ENCODE peak calls at places on chromosomes 16 and 17, in ten cellular contexts. One of them, this sample, is unnamed.

GRCh38 chr16:48334325-48334724 is 50.9 kb downstream of the SIAH1 start:
- DNase-seq in foreskin fibroblast: no peak
- DNase-seq in lower lobe of right lung: no peak
- DNase-seq in cardiac fibroblast: no peak
- DNase-seq in colonic mucosa: no peak
- DNase-seq in SK-N-SH: no peak
- DNase-seq in hepatocyte: no peak
- DNase-seq in cardiac muscle cell: no peak
- DNase-seq in K562: no peak
- DNase-seq in epithelial cell of esophagus: no peak
- DNase-seq in this sample: no peak

GRCh38 chr16:66472961-66473610 is 46.0 kb downstream of the BEAN1 start:
- DNase-seq in foreskin fibroblast: no peak
- DNase-seq in lower lobe of right lung: no peak
- DNase-seq in cardiac fibroblast: no peak
- DNase-seq in colonic mucosa: no peak
- DNase-seq in SK-N-SH: no peak
- DNase-seq in hepatocyte: no peak
- DNase-seq in cardiac muscle cell: no peak
- DNase-seq in K562: no peak
- DNase-seq in epithelial cell of esophagus: no peak
- DNase-seq in this sample: no peak

GRCh38 chr17:79946352-79947231 is 89.1 kb downstream of the TBC1D16 start:
- DNase-seq in foreskin fibroblast: no peak
- DNase-seq in lower lobe of right lung: peak
- DNase-seq in cardiac fibroblast: no peak
- DNase-seq in colonic mucosa: peak
- DNase-seq in SK-N-SH: peak
- DNase-seq in hepatocyte: no peak
- DNase-seq in cardiac muscle cell: no peak
- DNase-seq in K562: no peak
- DNase-seq in epithelial cell of esophagus: no peak
- DNase-seq in this sample: no peak

GRCh38 chr16:894136-894535 is 76.6 kb downstream of the LMF1 start:
- DNase-seq in foreskin fibroblast: no peak
- DNase-seq in lower lobe of right lung: no peak
- DNase-seq in cardiac fibroblast: no peak
- DNase-seq in colonic mucosa: no peak
- DNase-seq in SK-N-SH: no peak
- DNase-seq in hepatocyte: no peak
- DNase-seq in cardiac muscle cell: no peak
- DNase-seq in K562: no peak
- DNase-seq in epithelial cell of esophagus: no peak
- DNase-seq in this sample: no peak

GRCh38 chr17:42553866-42554249 is 1.1 kb downstream of the HSD17B1 start:
- DNase-seq in foreskin fibroblast: peak
- DNase-seq in lower lobe of right lung: no peak
- DNase-seq in cardiac fibroblast: no peak
- DNase-seq in colonic mucosa: no peak
- DNase-seq in SK-N-SH: peak
- DNase-seq in hepatocyte: no peak
- DNase-seq in cardiac muscle cell: no peak
- DNase-seq in K562: no peak
- DNase-seq in epithelial cell of esophagus: peak
- DNase-seq in this sample: peak

GRCh38 chr16:80693553-80693952 is 110.8 kb downstream of the CDYL2 start:
- DNase-seq in foreskin fibroblast: no peak
- DNase-seq in lower lobe of right lung: no peak
- DNase-seq in cardiac fibroblast: no peak
- DNase-seq in colonic mucosa: no peak
- DNase-seq in SK-N-SH: no peak
- DNase-seq in hepatocyte: no peak
- DNase-seq in cardiac muscle cell: no peak
- DNase-seq in K562: no peak
- DNase-seq in epithelial cell of esophagus: no peak
- DNase-seq in this sample: no peak

GRCh38 chr16:49602201-49603041 is 228.8 kb downstream of the C16orf78 start:
- DNase-seq in foreskin fibroblast: no peak
- DNase-seq in lower lobe of right lung: no peak
- DNase-seq in cardiac fibroblast: no peak
- DNase-seq in colonic mucosa: peak
- DNase-seq in SK-N-SH: no peak
- DNase-seq in hepatocyte: no peak
- DNase-seq in cardiac muscle cell: no peak
- DNase-seq in K562: no peak
- DNase-seq in epithelial cell of esophagus: no peak
- DNase-seq in this sample: no peak

GRCh38 chr17:704111-704864 is 10.4 kb downstream of the VPS53 start:
- DNase-seq in foreskin fibroblast: peak
- DNase-seq in lower lobe of right lung: no peak
- DNase-seq in cardiac fibroblast: no peak
- DNase-seq in colonic mucosa: no peak
- DNase-seq in SK-N-SH: no peak
- DNase-seq in hepatocyte: no peak
- DNase-seq in cardiac muscle cell: no peak
- DNase-seq in K562: no peak
- DNase-seq in epithelial cell of esophagus: no peak
- DNase-seq in this sample: no peak

GRCh38 chr17:12983986-12984932 is 33.6 kb downstream of the ELAC2 start:
- DNase-seq in foreskin fibroblast: peak
- DNase-seq in lower lobe of right lung: no peak
- DNase-seq in cardiac fibroblast: peak
- DNase-seq in colonic mucosa: peak
- DNase-seq in SK-N-SH: no peak
- DNase-seq in hepatocyte: no peak
- DNase-seq in cardiac muscle cell: peak
- DNase-seq in K562: no peak
- DNase-seq in epithelial cell of esophagus: no peak
- DNase-seq in this sample: no peak

GRCh38 chr16:29898786-29899515 is 399 bp downstream of the SEZ6L2 start:
- DNase-seq in foreskin fibroblast: peak
- DNase-seq in lower lobe of right lung: no peak
- DNase-seq in cardiac fibroblast: no peak
- DNase-seq in colonic mucosa: peak
- DNase-seq in SK-N-SH: peak
- DNase-seq in hepatocyte: peak
- DNase-seq in cardiac muscle cell: no peak
- DNase-seq in K562: peak
- DNase-seq in epithelial cell of esophagus: no peak
- DNase-seq in this sample: no peak

GRCh38 chr17:63932721-63933120 is 590 bp upstream of the CD79B start:
- DNase-seq in foreskin fibroblast: no peak
- DNase-seq in lower lobe of right lung: no peak
- DNase-seq in cardiac fibroblast: no peak
- DNase-seq in colonic mucosa: no peak
- DNase-seq in SK-N-SH: peak
- DNase-seq in hepatocyte: no peak
- DNase-seq in cardiac muscle cell: no peak
- DNase-seq in K562: no peak
- DNase-seq in epithelial cell of esophagus: no peak
- DNase-seq in this sample: no peak

GRCh38 chr17:63698381-63698885 is 1.5 kb downstream of the LIMD2 start:
- DNase-seq in foreskin fibroblast: no peak
- DNase-seq in lower lobe of right lung: no peak
- DNase-seq in cardiac fibroblast: no peak
- DNase-seq in colonic mucosa: no peak
- DNase-seq in SK-N-SH: no peak
- DNase-seq in hepatocyte: no peak
- DNase-seq in cardiac muscle cell: no peak
- DNase-seq in K562: no peak
- DNase-seq in epithelial cell of esophagus: no peak
- DNase-seq in this sample: no peak

GRCh38 chr16:67562918-67563707 is 787 bp downstream of the CTCF start:
- DNase-seq in foreskin fibroblast: peak
- DNase-seq in lower lobe of right lung: peak
- DNase-seq in cardiac fibroblast: peak
- DNase-seq in colonic mucosa: peak
- DNase-seq in SK-N-SH: peak
- DNase-seq in hepatocyte: peak
- DNase-seq in cardiac muscle cell: peak
- DNase-seq in K562: peak
- DNase-seq in epithelial cell of esophagus: peak
- DNase-seq in this sample: peak

GRCh38 chr17:19464033-19465026 is 53.3 kb downstream of the RNF112 start:
- DNase-seq in foreskin fibroblast: peak
- DNase-seq in lower lobe of right lung: no peak
- DNase-seq in cardiac fibroblast: no peak
- DNase-seq in colonic mucosa: no peak
- DNase-seq in SK-N-SH: no peak
- DNase-seq in hepatocyte: no peak
- DNase-seq in cardiac muscle cell: no peak
- DNase-seq in K562: no peak
- DNase-seq in epithelial cell of esophagus: no peak
- DNase-seq in this sample: no peak

GRCh38 chr16:19883296-19883951 is 1.2 kb downstream of the GPRC5B start:
- DNase-seq in foreskin fibroblast: peak
- DNase-seq in lower lobe of right lung: no peak
- DNase-seq in cardiac fibroblast: peak
- DNase-seq in colonic mucosa: peak
- DNase-seq in SK-N-SH: peak
- DNase-seq in hepatocyte: peak
- DNase-seq in cardiac muscle cell: peak
- DNase-seq in K562: peak
- DNase-seq in epithelial cell of esophagus: no peak
- DNase-seq in this sample: no peak

GRCh38 chr17:66684256-66684655 is 150.7 kb upstream of the CACNG5 start:
- DNase-seq in foreskin fibroblast: peak
- DNase-seq in lower lobe of right lung: no peak
- DNase-seq in cardiac fibroblast: no peak
- DNase-seq in colonic mucosa: peak
- DNase-seq in SK-N-SH: no peak
- DNase-seq in hepatocyte: peak
- DNase-seq in cardiac muscle cell: no peak
- DNase-seq in K562: no peak
- DNase-seq in epithelial cell of esophagus: peak
- DNase-seq in this sample: peak

GRCh38 chr17:70408768-70409167 is 239.4 kb downstream of the KCNJ2 start:
- DNase-seq in foreskin fibroblast: no peak
- DNase-seq in lower lobe of right lung: no peak
- DNase-seq in cardiac fibroblast: no peak
- DNase-seq in colonic mucosa: no peak
- DNase-seq in SK-N-SH: no peak
- DNase-seq in hepatocyte: no peak
- DNase-seq in cardiac muscle cell: no peak
- DNase-seq in K562: no peak
- DNase-seq in epithelial cell of esophagus: no peak
- DNase-seq in this sample: no peak

DNA sequence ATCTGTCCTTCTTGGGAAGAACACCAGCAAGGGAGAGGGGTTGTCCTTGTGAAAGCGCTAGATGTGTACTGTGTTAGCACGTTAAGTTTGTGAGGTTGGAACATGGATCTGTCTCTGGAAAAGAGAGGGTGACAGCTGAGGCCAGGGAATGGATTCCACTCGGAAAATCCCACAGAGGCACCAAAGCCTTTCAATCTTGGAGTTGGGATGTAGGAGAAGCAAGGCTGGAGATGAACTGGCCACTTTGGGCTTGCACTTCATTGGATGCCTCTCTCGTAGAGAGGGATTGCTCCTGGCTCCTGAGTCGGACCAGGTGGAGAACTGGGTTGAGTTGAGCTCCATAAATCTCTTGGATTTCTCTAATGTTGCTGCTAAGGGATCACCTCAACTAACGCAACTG is 67.2 kb downstream of the CCDC182 start:
- DNase-seq in foreskin fibroblast: no peak
- DNase-seq in lower lobe of right lung: no peak
- DNase-seq in cardiac fibroblast: no peak
- DNase-seq in colonic mucosa: peak
- DNase-seq in SK-N-SH: no peak
- DNase-seq in hepatocyte: no peak
- DNase-seq in cardiac muscle cell: no peak
- DNase-seq in K562: no peak
- DNase-seq in epithelial cell of esophagus: no peak
- DNase-seq in this sample: no peak
- H3K4me3 ChIP-seq in foreskin fibroblast: no peak
- H3K4me3 ChIP-seq in lower lobe of right lung: no peak
- H3K4me3 ChIP-seq in cardiac fibroblast: no peak
- H3K4me3 ChIP-seq in colonic mucosa: no peak
- H3K4me3 ChIP-seq in SK-N-SH: no peak
- H3K4me3 ChIP-seq in hepatocyte: no peak
- H3K4me3 ChIP-seq in cardiac muscle cell: no peak
- H3K4me3 ChIP-seq in K562: no peak
- H3K4me3 ChIP-seq in epithelial cell of esophagus: no peak
- H3K4me3 ChIP-seq in this sample: no peak

GRCh38 chr16:76157629-76158028 is 119.6 kb upstream of the CNTNAP4 start:
- DNase-seq in foreskin fibroblast: no peak
- DNase-seq in lower lobe of right lung: no peak
- DNase-seq in cardiac fibroblast: no peak
- DNase-seq in colonic mucosa: no peak
- DNase-seq in SK-N-SH: no peak
- DNase-seq in hepatocyte: no peak
- DNase-seq in cardiac muscle cell: no peak
- DNase-seq in K562: no peak
- DNase-seq in epithelial cell of esophagus: no peak
- DNase-seq in this sample: no peak
- TF ChIP-seq CTCF in foreskin fibroblast: no peak
- TF ChIP-seq CTCF in lower lobe of right lung: no peak
- TF ChIP-seq CTCF in cardiac fibroblast: no peak
- TF ChIP-seq CTCF in colonic mucosa: no peak
- TF ChIP-seq CTCF in SK-N-SH: no peak
- TF ChIP-seq CTCF in hepatocyte: no peak
- TF ChIP-seq CTCF in cardiac muscle cell: no peak
- TF ChIP-seq CTCF in K562: no peak
- TF ChIP-seq CTCF in epithelial cell of esophagus: no peak
- TF ChIP-seq CTCF in this sample: no peak

DNA sequence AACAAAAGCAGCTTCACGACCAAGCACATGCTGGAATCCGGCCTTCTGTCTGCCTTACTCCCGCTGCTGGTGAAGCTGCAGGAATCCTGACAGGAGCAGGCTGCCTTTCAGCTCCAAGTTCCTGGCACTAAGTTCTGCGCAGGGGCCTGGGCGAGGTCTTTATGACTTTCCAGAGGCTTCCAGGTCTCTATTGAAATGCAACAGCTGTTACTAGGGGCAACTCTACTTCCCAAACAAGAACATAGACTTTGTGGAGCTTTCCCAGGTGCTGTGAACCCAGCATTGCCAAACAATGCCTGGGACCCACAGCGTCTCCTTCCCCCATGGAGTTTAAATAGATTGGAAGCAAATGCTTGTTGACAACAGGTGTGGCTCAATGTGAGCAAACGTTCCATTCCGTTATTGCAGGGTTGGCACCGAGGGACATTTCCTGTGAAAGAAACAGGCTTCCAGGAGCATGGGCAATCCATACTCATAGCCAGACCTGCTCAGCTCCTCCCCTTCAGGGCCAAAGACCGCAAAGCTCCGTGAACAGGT is 156.0 kb downstream of the CDH13 start:
- DNase-seq in foreskin fibroblast: no peak
- DNase-seq in lower lobe of right lung: no peak
- DNase-seq in cardiac fibroblast: peak
- DNase-seq in colonic mucosa: peak
- DNase-seq in SK-N-SH: no peak
- DNase-seq in hepatocyte: peak
- DNase-seq in cardiac muscle cell: no peak
- DNase-seq in K562: no peak
- DNase-seq in epithelial cell of esophagus: no peak
- DNase-seq in this sample: no peak
- H3K4me3 ChIP-seq in foreskin fibroblast: no peak
- H3K4me3 ChIP-seq in lower lobe of right lung: no peak
- H3K4me3 ChIP-seq in cardiac fibroblast: no peak
- H3K4me3 ChIP-seq in colonic mucosa: no peak
- H3K4me3 ChIP-seq in SK-N-SH: no peak
- H3K4me3 ChIP-seq in hepatocyte: no peak
- H3K4me3 ChIP-seq in cardiac muscle cell: no peak
- H3K4me3 ChIP-seq in K562: no peak
- H3K4me3 ChIP-seq in epithelial cell of esophagus: no peak
- H3K4me3 ChIP-seq in this sample: no peak

GRCh38 chr16:85612801-85613608 is at the start of gene GSE1:
- DNase-seq in foreskin fibroblast: peak
- DNase-seq in lower lobe of right lung: peak
- DNase-seq in cardiac fibroblast: peak
- DNase-seq in colonic mucosa: peak
- DNase-seq in SK-N-SH: peak
- DNase-seq in hepatocyte: peak
- DNase-seq in cardiac muscle cell: peak
- DNase-seq in K562: peak
- DNase-seq in epithelial cell of esophagus: peak
- DNase-seq in this sample: peak
- TF ChIP-seq CTCF in foreskin fibroblast: no peak
- TF ChIP-seq CTCF in lower lobe of right lung: no peak
- TF ChIP-seq CTCF in cardiac fibroblast: no peak
- TF ChIP-seq CTCF in colonic mucosa: no peak
- TF ChIP-seq CTCF in SK-N-SH: no peak
- TF ChIP-seq CTCF in hepatocyte: no peak
- TF ChIP-seq CTCF in cardiac muscle cell: no peak
- TF ChIP-seq CTCF in K562: no peak
- TF ChIP-seq CTCF in epithelial cell of esophagus: no peak
- TF ChIP-seq CTCF in this sample: no peak